ENCODE peak calls at places on chromosomes 12 and 14, in nine cellular contexts. C is ovary; B is fibroblast of the aortic adventitia; R is CD8-positive, alpha-beta T cell; L is foreskin keratinocyte; E is coronary artery; V is fibroblast of pulmonary artery; Y is heart right ventricle; Z is fibroblast of lung. M is an unnamed sample.

GRCh38 chr12:91222746-91223145 is 40.1 kb upstream of the DCN start:
- DNase-seq in C (no peak), B (peak), R (no peak), L (peak), E (no peak), V (peak), Y (no peak), Z (peak), M (no peak)

GRCh38 chr14:24300326-24300980 is 803 bp downstream of the NOP9 start:
- DNase-seq in C (no peak), B (no peak), R (no peak), L (no peak), E (no peak), V (no peak), Y (no peak), Z (no peak), M (no peak)

GRCh38 chr14:93219103-93219726 is 12.2 kb downstream of the UBR7 start:
- DNase-seq in C (no peak), B (peak), R (no peak), L (peak), E (no peak), V (peak), Y (peak), Z (peak), M (no peak)

GRCh38 chr12:29782821-29783772 is 645 bp downstream of the TMTC1 start:
- DNase-seq in C (peak), B (peak), R (no peak), L (no peak), E (peak), V (peak), Y (peak), Z (peak), M (peak)

GRCh38 chr12:46164186-46164585 is 104.7 kb downstream of the SLC38A1 start:
- DNase-seq in C (no peak), B (no peak), R (no peak), L (peak), E (no peak), V (no peak), Y (no peak), Z (no peak), M (no peak)

GRCh38 chr14:24075485-24076301 is 4.3 kb downstream of the CPNE6 start:
- DNase-seq in C (no peak), B (no peak), R (no peak), L (no peak), E (no peak), V (no peak), Y (no peak), Z (no peak), M (no peak)

GRCh38 chr12:26195641-26196423 is 459 bp downstream of the SSPN start:
- DNase-seq in C (peak), B (peak), R (no peak), L (peak), E (peak), V (peak), Y (peak), Z (peak), M (peak)

GRCh38 chr12:59070534-59070933 is 150.2 kb upstream of the LRIG3 start:
- DNase-seq in C (no peak), B (no peak), R (no peak), L (no peak), E (no peak), V (peak), Y (no peak), Z (peak), M (no peak)

GRCh38 chr14:94021416-94022157 is 4.6 kb upstream of the OTUB2 start:
- DNase-seq in C (no peak), B (no peak), R (no peak), L (no peak), E (no peak), V (no peak), Y (no peak), Z (peak), M (no peak)

GRCh38 chr12:32566663-32567634 is 112.2 kb upstream of the DNM1L start:
- DNase-seq in C (no peak), B (peak), R (no peak), L (no peak), E (no peak), V (no peak), Y (no peak), Z (peak), M (no peak)

GRCh38 chr14:92473261-92473946 is 40.2 kb upstream of the RIN3 start:
- DNase-seq in C (no peak), B (peak), R (peak), L (peak), E (peak), V (peak), Y (no peak), Z (peak), M (no peak)

GRCh38 chr14:61280092-61280525 is 1.0 kb downstream of the TMEM30B start:
- DNase-seq in C (no peak), B (no peak), R (no peak), L (no peak), E (no peak), V (no peak), Y (no peak), Z (no peak), M (no peak)

GRCh38 chr12:125079943-125080645 is 14.9 kb downstream of the AACS start:
- DNase-seq in C (no peak), B (peak), R (no peak), L (peak), E (no peak), V (peak), Y (no peak), Z (no peak), M (no peak)

GRCh38 chr14:51211149-51211548 is 28.9 kb upstream of the TMX1 start:
- DNase-seq in C (no peak), B (peak), R (no peak), L (no peak), E (no peak), V (peak), Y (no peak), Z (peak), M (no peak)

GRCh38 chr12:64825143-64826011 is 930 bp downstream of the TBC1D30 start:
- DNase-seq in C (no peak), B (no peak), R (no peak), L (no peak), E (no peak), V (no peak), Y (no peak), Z (no peak), M (no peak)

GRCh38 chr12:132179431-132180362 is 35.4 kb downstream of the NOC4L start:
- DNase-seq in C (no peak), B (no peak), R (no peak), L (no peak), E (no peak), V (no peak), Y (no peak), Z (no peak), M (no peak)

GRCh38 chr14:102362084-102362483 is 606 bp downstream of the CINP start:
- DNase-seq in C (no peak), B (peak), R (no peak), L (peak), E (no peak), V (peak), Y (no peak), Z (peak), M (no peak)

GRCh38 chr14:47917344-47917954 is 242.0 kb upstream of the MDGA2 start:
- DNase-seq in C (no peak), B (peak), R (no peak), L (peak), E (no peak), V (peak), Y (no peak), Z (peak), M (peak)

GRCh38 chr12:57325395-57325794 is 74.4 kb upstream of the STAC3 start:
- DNase-seq in C (no peak), B (no peak), R (no peak), L (no peak), E (no peak), V (no peak), Y (no peak), Z (no peak), M (no peak)

GRCh38 chr12:14952295-14952995 is 9.0 kb downstream of the ARHGDIB start:
- DNase-seq in C (no peak), B (peak), R (no peak), L (peak), E (no peak), V (peak), Y (peak), Z (peak), M (no peak)

GRCh38 chr14:24438198-24439095 is 4.1 kb downstream of the SDR39U1 start:
- DNase-seq in C (no peak), B (no peak), R (no peak), L (no peak), E (no peak), V (no peak), Y (no peak), Z (no peak), M (no peak)

GRCh38 chr12:44031472-44032185 is 195.7 kb downstream of the TMEM117 start:
- DNase-seq in C (no peak), B (peak), R (no peak), L (peak), E (no peak), V (no peak), Y (no peak), Z (peak), M (no peak)

GRCh38 chr14:104554088-104554607 is 25.4 kb upstream of the C14orf180 start:
- DNase-seq in C (no peak), B (no peak), R (no peak), L (no peak), E (no peak), V (no peak), Y (no peak), Z (no peak), M (no peak)

GRCh38 chr12:15540025-15540424 is 217.7 kb downstream of the PTPRO start:
- DNase-seq in C (no peak), B (no peak), R (no peak), L (no peak), E (no peak), V (no peak), Y (no peak), Z (no peak), M (no peak)

GRCh38 chr12:6952121-6952859 is 1.1 kb downstream of the PTPN6 start:
- DNase-seq in C (peak), B (no peak), R (no peak), L (no peak), E (no peak), V (no peak), Y (no peak), Z (no peak), M (no peak)

GRCh38 chr12:6951551-6952120 is 480 bp downstream of the PTPN6 start:
- DNase-seq in C (peak), B (no peak), R (no peak), L (no peak), E (no peak), V (no peak), Y (no peak), Z (no peak), M (no peak)

GRCh38 chr12:6950944-6951540 is at the start of gene PTPN6:
- DNase-seq in C (peak), B (no peak), R (peak), L (no peak), E (no peak), V (no peak), Y (no peak), Z (no peak), M (no peak)

GRCh38 chr12:6949063-6949594 is 2.0 kb upstream of the PTPN6 start:
- DNase-seq in C (no peak), B (no peak), R (no peak), L (no peak), E (no peak), V (no peak), Y (no peak), Z (no peak), M (no peak)

DNA sequence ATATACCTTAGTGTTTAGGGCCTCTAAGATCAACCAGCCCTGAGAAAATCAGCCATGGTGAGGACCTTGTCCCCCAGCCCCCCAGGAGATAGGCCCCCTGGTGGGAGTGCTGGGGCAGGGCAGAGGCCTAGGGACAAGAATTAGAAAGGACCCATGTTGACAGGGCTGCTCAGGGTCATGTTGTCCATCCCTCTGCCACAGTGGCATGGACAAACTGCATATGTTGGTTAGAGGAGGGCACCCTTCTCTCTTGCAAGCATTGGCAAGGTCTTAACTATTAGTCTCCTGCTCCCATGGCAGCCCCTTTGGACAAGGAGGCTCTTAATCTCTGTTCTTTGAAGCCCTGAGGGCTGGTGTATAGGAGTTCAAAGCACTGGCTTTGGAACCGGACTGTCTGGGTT is 755 bp upstream of the PTPN6 start:
- DNase-seq in C (peak), B (no peak), R (no peak), L (no peak), E (no peak), V (no peak), Y (no peak), Z (no peak), M (no peak)
- TF ChIP-seq CTCF in C (no peak), B (peak), R (peak), L (peak), E (no peak), V (peak), Y (no peak), Z (peak), M (peak)

GRCh38 chr14:85415015-85415712 is 114.8 kb upstream of the FLRT2 start:
- DNase-seq in C (peak), B (peak), R (no peak), L (peak), E (no peak), V (peak), Y (peak), Z (peak), M (no peak)
- TF ChIP-seq CTCF in C (no peak), B (peak), R (no peak), L (peak), E (no peak), V (peak), Y (peak), Z (peak), M (no peak)

GRCh38 chr12:41663487-41664258 is 475.6 kb downstream of the PDZRN4 start:
- DNase-seq in C (no peak), B (no peak), R (no peak), L (peak), E (no peak), V (peak), Y (no peak), Z (peak), M (no peak)
- TF ChIP-seq CTCF in C (no peak), B (no peak), R (no peak), L (peak), E (no peak), V (peak), Y (peak), Z (peak), M (peak)

GRCh38 chr12:48865141-48865440 is 579 bp downstream of the RND1 start:
- DNase-seq in C (no peak), B (no peak), R (no peak), L (no peak), E (no peak), V (no peak), Y (no peak), Z (no peak), M (no peak)

GRCh38 chr12:48863296-48863695 is 2.4 kb downstream of the RND1 start:
- DNase-seq in C (no peak), B (no peak), R (no peak), L (no peak), E (no peak), V (no peak), Y (no peak), Z (no peak), M (no peak)

GRCh38 chr12:48862691-48863090 is 3.0 kb downstream of the RND1 start:
- DNase-seq in C (no peak), B (no peak), R (no peak), L (no peak), E (no peak), V (no peak), Y (no peak), Z (no peak), M (no peak)

GRCh38 chr12:48868446-48868845 is 2.8 kb upstream of the RND1 start:
- DNase-seq in C (no peak), B (peak), R (no peak), L (no peak), E (no peak), V (no peak), Y (no peak), Z (no peak), M (no peak)

DNA sequence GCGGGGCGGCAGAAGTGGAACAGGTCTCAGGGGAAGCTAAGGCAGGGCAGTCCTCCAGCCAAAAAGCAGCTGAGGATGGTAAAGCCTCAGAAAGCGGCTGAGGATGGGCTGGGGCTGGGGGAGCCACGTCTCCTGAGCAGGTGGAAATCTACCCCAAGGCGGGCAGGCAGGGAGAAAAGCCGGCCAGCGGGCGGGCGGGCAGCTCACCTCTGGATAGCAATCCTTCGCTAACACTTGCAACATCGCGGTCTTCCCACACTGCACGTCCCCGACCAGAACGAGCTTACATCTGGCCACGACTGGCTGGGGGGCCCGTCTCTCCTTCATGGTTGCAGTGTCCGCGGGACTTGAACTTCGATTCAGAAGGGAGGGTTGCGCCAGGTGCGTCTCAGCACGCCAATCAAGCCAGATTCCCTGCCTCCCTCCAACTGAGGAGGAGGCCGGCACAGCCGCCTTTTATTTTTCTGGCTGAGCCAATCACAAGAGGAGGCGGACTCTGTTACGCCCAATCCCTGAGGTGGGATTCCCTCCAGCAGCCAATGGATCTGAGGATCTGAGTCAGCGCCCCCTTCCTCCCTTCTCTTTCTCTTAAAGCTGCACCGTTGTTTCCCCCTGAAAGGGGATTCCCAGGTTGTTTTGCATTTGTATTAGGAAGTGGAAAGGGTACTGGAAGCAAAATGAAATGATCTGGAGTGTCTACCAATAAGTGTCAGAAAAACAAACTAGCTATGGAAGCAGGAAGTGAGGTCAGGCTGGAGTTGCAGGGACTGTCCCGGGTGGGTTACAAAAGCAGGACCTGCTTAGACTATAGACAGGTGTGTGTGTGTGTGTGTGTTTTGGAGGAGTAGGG is at the start of gene RND1:
- DNase-seq in C (peak), B (peak), R (peak), L (peak), E (peak), V (peak), Y (peak), Z (peak), M (peak)
- TF ChIP-seq CTCF in C (no peak), B (no peak), R (no peak), L (no peak), E (no peak), V (no peak), Y (no peak), Z (peak), M (peak)

GRCh38 chr14:57378661-57379060 is 11.7 kb upstream of the NAA30 start:
- DNase-seq in C (no peak), B (peak), R (no peak), L (no peak), E (no peak), V (peak), Y (no peak), Z (no peak), M (no peak)
- TF ChIP-seq CTCF in C (no peak), B (no peak), R (no peak), L (peak), E (no peak), V (peak), Y (no peak), Z (no peak), M (peak)

M was measured in neural crest cell.